ENCODE peak calls at places on chromosomes 11 and 22, in five cellular contexts. Q, Y, C, H and T are unnamed samples.

GRCh38 chr11:106159846-106160245 is 82.4 kb downstream of the AASDHPPT start:
- DNase-seq in Y (no peak), Q (no peak), H (no peak), C (no peak), T (no peak)

GRCh38 chr22:46165975-46166374 is 15.6 kb downstream of the PPARA start:
- DNase-seq in H (no peak), C (no peak), Q (no peak), Y (no peak), T (no peak)

GRCh38 chr11:69416123-69416475 is 65.4 kb upstream of the LINC01488 start:
- DNase-seq in C (peak), H (no peak), Q (no peak), Y (no peak), T (no peak)

GRCh38 chr11:72812968-72813739 is 1.1 kb upstream of the ATG16L2 start:
- DNase-seq in Y (no peak), C (peak), Q (peak), H (peak), T (no peak)

GRCh38 chr22:49847751-49848689 is 5.6 kb upstream of the ZBED4 start:
- DNase-seq in Y (no peak), H (peak), C (peak), Q (no peak), T (no peak)

GRCh38 chr22:23520875-23521441 is 59.1 kb downstream of the IGLL1 start:
- DNase-seq in H (no peak), Q (no peak), C (peak), Y (no peak), T (no peak)

GRCh38 chr11:19789840-19790710 is 77.4 kb downstream of the NAV2 start:
- DNase-seq in Y (no peak), Q (no peak), H (peak), C (no peak), T (no peak)

GRCh38 chr11:123216249-123216648 is 21.2 kb upstream of the CLMP start:
- DNase-seq in Y (no peak), C (no peak), H (peak), Q (no peak), T (no peak)

GRCh38 chr11:118570787-118571186 is 1.4 kb upstream of the ARCN1 start:
- DNase-seq in Q (no peak), Y (no peak), H (no peak), C (no peak), T (no peak)

GRCh38 chr22:40247976-40248375 is 70.3 kb downstream of the TNRC6B start:
- DNase-seq in C (no peak), Y (no peak), H (peak), Q (no peak), T (no peak)

GRCh38 chr11:64204080-64204440 is 2.5 kb upstream of the FERMT3 start:
- DNase-seq in Y (no peak), H (no peak), C (no peak), Q (no peak), T (no peak)

GRCh38 chr11:71485063-71485399 is 32.0 kb downstream of the NADSYN1 start:
- DNase-seq in Q (no peak), C (no peak), H (no peak), Y (no peak), T (no peak)

GRCh38 chr11:128324531-128325141 is 262.7 kb downstream of the ETS1 start:
- DNase-seq in Q (no peak), H (peak), C (peak), Y (no peak), T (peak)

GRCh38 chr22:47107431-47107830 is 345.0 kb downstream of the TBC1D22A start:
- DNase-seq in Y (no peak), Q (peak), H (no peak), C (no peak), T (no peak)

GRCh38 chr11:75160328-75160757 is 9.4 kb downstream of the SLCO2B1 start:
- DNase-seq in Q (no peak), H (no peak), C (no peak), Y (no peak), T (no peak)
- TF ChIP-seq POLR2AphosphoS5 in Q (no peak), H (no peak), C (no peak), Y (no peak), T (peak)

GRCh38 chr11:44566559-44566949 is 1.1 kb downstream of the CD82 start:
- DNase-seq in H (no peak), C (no peak), Y (no peak), Q (no peak), T (no peak)

GRCh38 chr11:44564653-44565007 is 833 bp upstream of the CD82 start:
- DNase-seq in C (peak), H (peak), Y (no peak), Q (no peak), T (peak)

GRCh38 chr11:44564198-44564597 is 1.3 kb upstream of the CD82 start:
- DNase-seq in H (peak), C (no peak), Q (no peak), Y (no peak), T (no peak)

GRCh38 chr11:44565746-44566558 is 489 bp downstream of the CD82 start:
- DNase-seq in H (no peak), C (peak), Y (no peak), Q (no peak), T (no peak)

DNA sequence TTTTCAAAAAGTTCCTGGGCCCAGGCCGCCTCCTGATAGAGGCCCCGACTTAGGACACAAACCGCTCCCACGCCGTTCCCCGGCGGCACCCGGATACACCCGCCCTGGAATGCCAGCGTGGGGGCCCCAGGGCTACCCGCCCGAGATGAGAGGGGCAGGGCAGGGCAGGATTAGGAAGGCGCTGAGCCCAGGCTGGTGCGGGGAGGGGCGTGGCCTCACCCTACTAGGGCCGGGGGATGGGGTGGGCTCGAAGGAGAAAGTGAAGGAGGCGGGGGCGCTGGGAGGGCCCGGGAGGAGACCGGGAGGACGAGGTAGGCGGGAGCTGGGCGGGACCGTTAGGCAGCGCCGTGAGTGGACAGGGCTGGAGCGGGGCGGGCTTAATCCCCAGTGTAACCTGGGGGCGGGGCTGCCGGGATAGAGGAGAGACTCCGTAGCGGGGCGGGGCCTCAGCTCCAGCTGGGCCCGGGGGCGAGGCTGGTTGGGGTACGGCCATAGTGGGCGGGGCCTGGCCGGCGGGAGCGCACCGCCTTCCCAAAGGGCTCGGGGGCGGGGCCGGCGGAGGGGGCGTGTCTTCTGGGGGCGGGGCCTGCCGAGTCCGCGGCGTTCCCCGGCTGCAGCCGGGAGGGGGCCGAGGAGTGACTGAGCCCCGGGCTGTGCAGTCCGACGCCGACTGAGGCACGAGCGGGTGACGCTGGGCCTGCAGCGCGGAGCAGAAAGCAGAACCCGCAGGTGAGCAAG is at the start of gene CD82:
- DNase-seq in Q (peak), C (peak), H (peak), Y (peak), T (peak)
- TF ChIP-seq POLR2AphosphoS5 in Q (peak), C (peak), H (peak), Y (peak), T (peak)

DNA sequence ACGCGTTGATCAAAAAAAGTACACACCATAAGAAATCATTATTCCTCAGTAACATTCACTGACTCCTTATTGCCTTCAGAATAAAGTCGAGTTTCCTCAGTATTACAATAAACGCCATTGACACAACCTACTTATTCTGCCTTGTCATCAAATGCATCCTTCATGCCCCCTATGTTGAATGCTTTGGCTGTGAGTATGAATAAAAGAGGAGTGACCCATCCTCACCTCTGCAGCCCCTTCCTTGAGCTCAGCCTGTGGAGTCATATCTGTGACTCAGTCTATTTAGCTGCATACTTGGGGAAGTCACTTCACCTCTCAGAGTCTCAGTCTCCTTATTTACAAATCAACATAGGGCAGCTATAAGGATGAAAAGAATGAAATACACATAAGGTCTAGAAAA is 65.1 kb downstream of the USP35 start:
- DNase-seq in Y (no peak), H (no peak), Q (no peak), C (no peak), T (peak)
- TF ChIP-seq POLR2AphosphoS5 in Y (no peak), H (no peak), Q (no peak), C (no peak), T (no peak)

DNA sequence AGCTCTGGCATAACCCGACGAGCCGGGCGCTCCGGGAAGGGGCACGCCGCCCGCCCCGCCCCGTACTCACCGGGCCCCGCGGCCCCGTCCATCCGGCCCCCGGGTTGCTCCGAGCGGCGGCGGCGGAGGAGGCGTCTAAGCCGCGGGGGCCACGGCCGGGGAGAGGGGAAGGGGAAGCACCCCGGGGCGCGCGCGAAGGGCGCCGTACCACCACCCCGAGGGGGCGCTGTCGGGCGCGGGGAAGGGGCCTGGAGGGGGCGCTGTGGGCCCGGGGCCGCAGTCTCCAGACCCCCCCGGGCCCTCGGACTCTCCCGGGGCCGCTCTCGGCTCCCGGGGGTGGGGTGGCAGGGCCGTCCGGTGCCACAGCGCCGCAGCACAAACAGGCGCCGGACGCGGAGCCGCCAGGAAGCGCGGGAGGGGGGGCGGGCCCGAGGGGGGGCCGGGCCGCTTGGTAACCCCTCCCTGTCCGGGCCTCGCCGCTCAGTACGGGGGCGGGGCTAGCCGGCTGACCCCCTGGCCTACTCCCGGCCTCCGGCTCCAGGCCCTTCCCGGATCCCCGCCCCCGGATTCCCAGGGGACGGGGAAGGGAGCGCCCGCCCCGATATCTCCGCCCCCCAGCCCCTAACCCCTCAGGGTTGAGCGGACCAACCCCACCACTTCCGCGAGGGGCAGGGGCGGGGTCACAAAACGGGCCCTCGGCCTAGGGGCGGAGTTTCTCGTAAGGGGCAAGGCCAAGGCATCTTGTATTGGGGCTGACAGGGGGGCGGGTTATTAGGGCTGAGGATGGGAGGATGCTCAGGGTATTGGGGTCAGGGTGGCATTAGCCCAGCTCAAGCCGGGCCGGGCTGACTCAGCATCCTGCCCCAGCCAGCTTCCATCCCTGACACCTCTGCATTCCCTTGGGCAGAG is at the start of the genes EML3 and ROM1:
- DNase-seq in H (peak), Y (no peak), Q (no peak), C (peak), T (peak)
- TF ChIP-seq POLR2AphosphoS5 in H (no peak), Y (no peak), Q (peak), C (peak), T (peak)

DNA sequence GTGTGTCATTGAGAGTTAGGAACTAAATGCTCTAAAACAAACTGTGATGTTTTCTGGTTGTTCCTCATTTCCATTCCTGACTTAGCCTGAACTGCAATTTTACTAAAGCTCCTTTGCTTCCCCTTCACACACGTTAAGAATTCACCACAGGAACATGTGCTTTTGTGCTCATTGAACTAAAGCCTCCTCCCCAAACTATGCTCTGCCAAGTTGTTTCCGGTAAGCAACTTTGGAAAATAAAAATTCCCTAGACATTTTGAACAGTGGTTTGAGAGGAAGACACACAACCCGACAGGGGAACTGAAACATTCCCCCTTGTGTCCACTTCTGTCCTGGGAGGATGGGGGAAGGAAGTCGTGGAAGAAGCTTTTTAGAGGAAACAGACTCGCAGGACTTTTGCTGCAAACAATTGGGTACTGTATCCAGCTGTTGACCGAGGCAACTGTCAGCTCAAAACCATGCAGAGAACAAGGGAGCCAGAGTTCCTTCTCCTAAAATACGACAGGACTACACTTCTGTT is 66.9 kb downstream of the GAB2 start:
- DNase-seq in Y (peak), C (no peak), Q (no peak), H (no peak), T (no peak)
- TF ChIP-seq POLR2AphosphoS5 in Y (no peak), C (no peak), Q (no peak), H (no peak), T (no peak)

DNA sequence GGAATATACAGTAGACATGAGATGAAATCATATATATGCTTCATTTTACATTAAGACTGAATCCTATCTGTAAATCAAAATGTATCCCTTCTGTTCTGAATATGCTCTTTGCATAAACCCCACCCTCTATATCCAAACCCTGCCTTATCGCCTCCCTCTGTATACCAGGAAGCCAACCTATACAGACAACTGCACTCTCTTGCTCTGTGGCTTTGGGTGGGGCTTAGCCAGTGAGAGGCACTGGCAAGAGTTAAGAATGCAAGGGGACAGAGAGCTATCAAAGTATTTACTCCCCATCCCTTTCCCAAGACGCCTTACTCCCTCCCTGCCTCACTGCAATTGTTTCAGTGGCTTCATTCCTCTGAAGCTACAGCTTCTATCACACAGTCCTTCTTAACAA is 309.8 kb downstream of the TTC28 start:
- DNase-seq in C (no peak), H (peak), Y (no peak), Q (no peak), T (no peak)
- TF ChIP-seq POLR2AphosphoS5 in C (no peak), H (no peak), Y (no peak), Q (no peak), T (no peak)

DNA sequence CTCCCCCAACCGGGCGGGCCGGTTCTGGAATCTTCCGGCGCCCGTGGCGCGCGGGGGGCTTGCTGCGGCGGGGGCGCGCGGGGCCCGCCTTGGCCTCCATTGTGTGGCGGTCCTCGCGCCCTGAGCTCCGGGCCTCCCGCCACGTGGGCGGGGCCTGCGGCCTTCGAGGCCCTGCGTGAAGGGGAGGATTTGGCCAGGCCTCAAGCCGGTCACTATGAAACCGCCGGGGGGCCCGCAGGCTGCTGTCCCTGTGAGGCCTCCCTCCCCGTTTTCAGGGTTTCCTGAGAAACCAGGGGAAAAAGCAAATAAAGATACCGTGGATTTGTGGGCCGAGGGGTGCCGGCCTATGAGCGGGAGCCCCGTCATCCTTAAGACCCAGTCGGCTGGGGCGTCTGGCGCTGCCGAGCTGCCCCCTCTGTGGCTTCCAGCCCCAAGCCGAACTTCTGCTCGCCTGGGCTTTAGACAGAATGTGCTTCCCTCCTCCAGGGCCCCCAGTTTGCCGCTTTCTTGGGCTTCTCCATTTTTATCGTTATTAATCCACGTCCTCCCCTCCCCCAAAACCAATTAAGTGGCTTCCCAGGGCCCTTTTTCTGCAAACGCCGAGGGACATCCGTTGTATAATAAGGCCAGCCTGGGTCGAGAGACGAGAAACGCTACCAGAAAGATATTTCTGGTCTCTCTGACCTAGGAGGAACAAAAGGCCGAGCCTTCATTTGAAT is 602 bp downstream of the EWSR1 start:
- DNase-seq in Y (no peak), C (no peak), Q (peak), H (peak), T (no peak)
- TF ChIP-seq POLR2AphosphoS5 in Y (no peak), C (no peak), Q (peak), H (no peak), T (no peak)